ENCODE peak calls at places on chromosomes 4 and X, in nine cellular contexts. U is astrocyte of the cerebellum, R is pancreas, K is fibroblast of the aortic adventitia, G is progenitor cell of endocrine pancreas, B is astrocyte of the spinal cord, X is astrocyte, N is IMR-90, S is GM23338. Q is an unnamed sample.

GRCh38 chr4:38681283-38682066 is 17.5 kb downstream of the KLF3 start:
- DNase-seq in X (peak; percentile 83), N (peak; percentile 95), S (no peak), U (peak; percentile 80), G (no peak), B (peak; percentile 77), K (peak; percentile 71), R (no peak), Q (no peak)

GRCh38 chrX:48560056-48560455 is 14.2 kb upstream of the RBM3 start:
- DNase-seq in K (no peak), B (no peak), N (no peak), X (no peak), U (no peak), G (no peak), R (no peak), S (no peak), Q (no peak)

GRCh38 chrX:154840856-154841255 is 6.4 kb upstream of the SMIM9 start:
- DNase-seq in K (peak; percentile 80), R (no peak), X (peak; percentile 26), G (no peak), S (peak; percentile 40), U (peak; percentile 31), N (peak; percentile 70), B (peak; percentile 54), Q (no peak)

GRCh38 chr4:71814433-71814832 is 30.6 kb upstream of the GC start:
- DNase-seq in S (peak; percentile 39), B (no peak), G (no peak), U (no peak), K (no peak), X (no peak), R (no peak), N (no peak), Q (no peak)

GRCh38 chr4:155818639-155819038 is 47.4 kb downstream of the ASIC5 start:
- DNase-seq in U (no peak), K (peak; percentile 59), R (no peak), X (no peak), B (no peak), G (no peak), N (no peak), S (no peak), Q (no peak)

GRCh38 chr4:148021706-148022105 is 289.8 kb downstream of the ARHGAP10 start:
- DNase-seq in K (peak; percentile 49), N (no peak), B (no peak), R (no peak), S (no peak), X (no peak), U (no peak), G (no peak), Q (no peak)

GRCh38 chr4:83771113-83771705 is 235.3 kb downstream of the GPAT3 start:
- DNase-seq in U (peak; percentile 40), B (peak; percentile 72), S (peak; percentile 82), X (peak; percentile 15), N (peak; percentile 60), G (peak; percentile 21), R (peak; percentile 8), K (peak; percentile 74), Q (peak; percentile 54)

GRCh38 chrX:51779306-51779705 is 36.1 kb downstream of the GSPT2 start:
- DNase-seq in G (no peak), U (no peak), N (no peak), K (no peak), B (no peak), S (peak; percentile 16), X (no peak), R (no peak), Q (no peak)

GRCh38 chr4:17497890-17498523 is 13.9 kb downstream of the QDPR start:
- DNase-seq in N (peak; percentile 13), S (no peak), X (no peak), K (no peak), G (no peak), B (no peak), U (no peak), R (no peak), Q (no peak)

GRCh38 chr4:28310926-28311325 is 1450.3 kb downstream of the STIM2 start:
- DNase-seq in S (no peak), G (no peak), N (no peak), X (no peak), R (no peak), K (no peak), U (no peak), B (no peak), Q (no peak)

GRCh38 chr4:145881585-145881984 is 57.0 kb downstream of the ZNF827 start:
- DNase-seq in B (no peak), N (no peak), S (no peak), R (no peak), U (no peak), X (no peak), K (no peak), G (no peak), Q (no peak)

GRCh38 chrX:89033723-89034122 is 286.7 kb downstream of the CPXCR1 start:
- DNase-seq in R (no peak), N (no peak), K (no peak), S (no peak), U (no peak), B (no peak), G (no peak), X (no peak), Q (no peak)

GRCh38 chr4:109206610-109207009 is 95.8 kb downstream of the COL25A1 start:
- DNase-seq in R (no peak), B (no peak), S (no peak), G (no peak), K (no peak), U (no peak), X (peak; percentile 3), N (no peak), Q (no peak)

GRCh38 chrX:101550825-101551767 is 749 bp downstream of the ARMCX1 start:
- DNase-seq in G (no peak), N (peak; percentile 20), R (peak; percentile 40), B (peak; percentile 41), K (peak; percentile 45), X (peak; percentile 20), U (no peak), S (peak; percentile 68), Q (peak; percentile 73)

GRCh38 chrX:65667503-65668355 is at the start of gene MSN:
- DNase-seq in N (peak; percentile 35), S (peak; percentile 51), R (peak; percentile 42), G (peak; percentile 20), K (peak; percentile 31), B (peak; percentile 48), X (no peak), U (no peak), Q (peak; percentile 51)

GRCh38 chr4:72564184-72564583 is 4.8 kb downstream of the ADAMTS3 start:
- DNase-seq in S (no peak), G (no peak), X (peak; percentile 27), K (peak; percentile 62), N (peak; percentile 54), B (no peak), U (no peak), R (no peak), Q (no peak)

GRCh38 chrX:10444204-10444603 is 176.2 kb downstream of the MID1 start:
- DNase-seq in K (no peak), S (peak; percentile 6), N (no peak), G (no peak), U (no peak), R (no peak), B (no peak), X (no peak), Q (no peak)
- TF ChIP-seq CTCF in K (no peak), S (no peak), N (peak; percentile 12), G (no peak), U (no peak), R (no peak), B (no peak), X (no peak), Q (no peak)

DNA sequence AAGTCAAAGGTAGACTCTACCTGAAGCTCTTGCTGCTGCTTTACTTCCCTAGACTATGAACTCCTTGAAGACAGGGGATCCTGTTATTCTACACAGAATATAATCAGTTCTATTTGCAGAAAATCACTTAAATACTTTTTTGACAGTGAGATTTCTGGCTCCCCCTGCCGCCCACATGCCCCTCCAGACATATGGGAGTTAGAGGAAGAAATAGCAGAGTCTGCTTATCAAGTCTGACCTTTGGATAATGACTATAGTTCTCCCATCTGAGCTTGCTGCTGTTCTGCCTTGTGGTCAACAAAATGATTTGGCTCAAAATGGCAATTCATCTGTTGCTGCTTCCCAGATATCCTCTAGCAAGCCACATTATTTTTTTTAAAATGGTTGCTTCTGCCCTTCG is 101.1 kb downstream of the ENOX2 start:
- DNase-seq in N (peak; percentile 17), S (peak; percentile 7), K (peak; percentile 3), U (no peak), B (no peak), X (no peak), G (no peak), R (no peak), Q (no peak)
- TF ChIP-seq CTCF in N (peak; percentile 31), S (peak; percentile 42), K (peak; percentile 8), U (no peak), B (no peak), X (no peak), G (no peak), R (no peak), Q (no peak)

DNA sequence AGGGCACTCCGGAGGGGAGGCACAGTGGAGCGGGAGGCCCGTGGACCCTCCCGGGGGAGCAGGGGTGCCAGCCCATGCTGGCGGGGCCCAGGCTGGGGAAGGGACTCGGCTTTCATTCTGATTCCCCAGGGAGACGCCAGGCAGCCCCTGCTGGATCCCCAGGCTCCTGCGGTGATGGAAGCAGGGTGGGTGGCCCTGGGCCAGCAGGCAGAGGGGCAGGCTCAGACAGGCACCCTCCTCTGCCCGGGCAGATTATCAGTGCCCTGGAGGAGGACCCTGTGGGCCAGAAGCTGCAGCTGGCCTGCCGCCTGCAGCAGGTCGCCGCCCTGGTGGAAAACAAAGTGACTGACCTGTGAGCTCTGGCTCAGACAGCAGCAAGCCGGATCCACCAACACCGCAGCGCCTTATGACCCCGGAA is 2.1 kb upstream of the SRPK3 start:
- DNase-seq in S (no peak), U (no peak), K (no peak), N (no peak), R (no peak), B (no peak), G (no peak), X (no peak), Q (peak; percentile 6)
- TF ChIP-seq CTCF in S (peak; percentile 13), U (no peak), K (no peak), N (no peak), R (no peak), B (no peak), G (peak; percentile 8), X (no peak), Q (no peak)

GRCh38 chr4:41963105-41963504 is 18.5 kb upstream of the DCAF4L1 start:
- DNase-seq in X (peak; percentile 5), U (no peak), G (no peak), S (peak; percentile 78), N (peak; percentile 10), K (peak; percentile 33), B (peak; percentile 30), R (no peak), Q (no peak)
- TF ChIP-seq CTCF in X (peak; percentile 39), U (no peak), G (peak; percentile 46), S (peak; percentile 86), N (peak; percentile 39), K (peak; percentile 39), B (peak; percentile 53), R (no peak), Q (peak; percentile 76)

DNA sequence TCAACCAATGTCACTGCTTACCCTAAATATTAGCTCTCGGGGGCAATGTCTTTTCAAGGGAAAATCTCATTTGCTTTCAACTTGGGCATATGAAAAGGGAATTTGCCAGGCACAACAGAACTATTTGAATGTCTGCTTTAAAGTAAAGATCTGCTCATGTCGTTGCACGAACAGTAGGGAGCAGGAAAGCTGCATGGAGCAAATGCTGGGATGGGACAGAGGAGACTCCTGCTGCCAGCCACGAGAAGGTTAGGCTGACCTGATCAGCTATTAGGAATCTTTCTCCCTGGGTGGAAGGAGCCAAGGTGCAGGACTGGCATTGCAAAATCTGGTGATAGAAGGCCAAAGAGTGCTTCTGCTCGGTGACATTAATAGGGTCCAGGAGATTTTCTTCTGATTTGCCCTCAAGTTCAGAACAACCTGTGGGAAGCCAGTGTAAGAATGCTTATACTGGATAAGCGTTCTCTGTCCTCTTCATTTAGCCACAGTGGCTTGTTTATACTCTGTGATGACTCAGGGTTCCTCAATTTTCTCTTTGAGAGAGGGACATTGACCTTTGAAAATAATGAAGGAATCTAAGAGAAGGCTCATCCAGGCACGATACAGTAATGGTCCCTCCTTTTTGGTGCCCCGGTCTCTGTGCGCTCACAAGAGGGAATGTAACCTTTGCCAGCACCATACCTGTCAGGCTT is 22.9 kb downstream of the FHL1 start:
- DNase-seq in B (peak; percentile 53), K (peak; percentile 68), R (no peak), G (no peak), U (no peak), S (no peak), X (peak; percentile 23), N (peak; percentile 50), Q (no peak)
- TF ChIP-seq CTCF in B (peak; percentile 39), K (peak; percentile 54), R (no peak), G (no peak), U (peak; percentile 39), S (no peak), X (peak; percentile 21), N (peak; percentile 46), Q (no peak)

Q was measured in glutamatergic neuron.